ENCODE peak calls at places on chromosomes 6 and 20, in four cellular contexts. R, N, V and A are unnamed samples.
A peak's percentile ranks its signal among the peaks of the same experiment; 100 is the strongest.

GRCh38 chr6:123316733-123317323 is 319.9 kb downstream of the TRDN start:
- DNase-seq in R (peak; percentile 16), N (no peak), V (peak; percentile 9), A (peak; percentile 8)

GRCh38 chr20:59777814-59778575 is 155.4 kb downstream of the SYCP2 start:
- DNase-seq in R (no peak), N (no peak), V (no peak), A (no peak)

GRCh38 chr20:1330075-1330830 is 1.3 kb upstream of the SDCBP2 start:
- DNase-seq in R (no peak), N (peak; percentile 63), V (no peak), A (peak; percentile 19)

GRCh38 chr6:9155836-9156235 is 720.5 kb upstream of the SLC35B3 start:
- DNase-seq in R (no peak), N (no peak), V (no peak), A (no peak)

GRCh38 chr6:159645659-159646058 is 47.4 kb downstream of the SOD2 start:
- DNase-seq in R (no peak), N (no peak), V (no peak), A (no peak)

GRCh38 chr6:158131926-158132325 is 36.1 kb downstream of the SERAC1 start:
- DNase-seq in R (peak; percentile 66), N (no peak), V (peak; percentile 58), A (peak; percentile 50)

GRCh38 chr6:89675949-89676753 is 37.6 kb upstream of the LYRM2 start:
- DNase-seq in R (no peak), N (no peak), V (no peak), A (no peak)

GRCh38 chr6:1544603-1545002 is 65.1 kb upstream of the FOXC1 start:
- DNase-seq in R (no peak), N (no peak), V (no peak), A (no peak)

GRCh38 chr20:47665221-47665991 is 119.9 kb downstream of the SULF2 start:
- DNase-seq in R (no peak), N (no peak), V (no peak), A (no peak)

GRCh38 chr6:11744753-11745152 is 33.9 kb downstream of the ADTRP start:
- DNase-seq in R (no peak), N (no peak), V (no peak), A (no peak)

GRCh38 chr20:31758521-31758920 is 19.4 kb downstream of the TPX2 start:
- DNase-seq in R (no peak), N (no peak), V (no peak), A (no peak)

GRCh38 chr20:11248691-11249178 is 574.9 kb upstream of the JAG1 start:
- DNase-seq in R (no peak), N (no peak), V (no peak), A (no peak)

GRCh38 chr6:73743556-73743955 is 47.6 kb downstream of the CD109 start:
- DNase-seq in R (no peak), N (no peak), V (no peak), A (no peak)

GRCh38 chr6:56242343-56242742 is 5.0 kb downstream of the COL21A1 start:
- DNase-seq in R (no peak), N (no peak), V (no peak), A (no peak)

GRCh38 chr6:34926655-34927054 is 37.6 kb downstream of the ANKS1A start:
- DNase-seq in R (no peak), N (no peak), V (no peak), A (no peak)

GRCh38 chr6:106377061-106377540 is 16.6 kb downstream of the CRYBG1 start:
- DNase-seq in R (no peak), N (no peak), V (no peak), A (no peak)

GRCh38 chr20:56412949-56413348 is 889 bp downstream of the CASS4 start:
- DNase-seq in R (no peak), N (no peak), V (no peak), A (no peak)

DNA sequence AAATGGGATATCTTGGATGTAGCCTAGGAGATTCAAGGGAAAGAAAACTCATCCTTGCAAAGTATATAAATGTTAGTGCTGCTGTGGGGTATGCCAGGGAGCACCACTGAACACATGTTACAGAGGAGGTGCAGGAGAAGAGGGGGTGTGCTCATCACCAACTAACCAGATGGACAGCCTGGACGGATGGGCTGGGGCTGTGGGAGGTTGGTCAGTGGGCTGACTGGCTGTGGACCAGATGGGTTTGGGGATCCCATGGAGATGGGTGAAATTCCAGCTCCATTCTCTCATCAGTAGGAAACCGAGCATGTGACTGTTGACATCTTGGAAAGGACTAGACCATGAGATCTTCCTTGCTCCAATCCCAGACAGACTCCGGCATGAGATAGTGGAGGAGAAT is 201.0 kb downstream of the LRFN2 start:
- DNase-seq in R (no peak), N (no peak), V (no peak), A (no peak)
- TF ChIP-seq EP300 in R (no peak), N (no peak), V (no peak), A (no peak)

GRCh38 chr6:72365773-72366172 is 256.1 kb upstream of the KCNQ5 start:
- DNase-seq in R (no peak), N (no peak), V (no peak), A (no peak)

GRCh38 chr6:72367439-72367838 is 254.4 kb upstream of the KCNQ5 start:
- DNase-seq in R (no peak), N (no peak), V (no peak), A (no peak)

GRCh38 chr6:72363844-72364740 is 257.8 kb upstream of the KCNQ5 start:
- DNase-seq in R (no peak), N (no peak), V (no peak), A (peak; percentile 11)
- TF ChIP-seq JUNB in R (no peak), N (no peak), V (no peak), A (no peak)

GRCh38 chr6:144528605-144529425 is 243.7 kb downstream of the UTRN start:
- DNase-seq in R (peak; percentile 62), N (no peak), V (no peak), A (no peak)
- TF ChIP-seq EP300 in R (no peak), N (no peak), V (no peak), A (no peak)

GRCh38 chr20:61360296-61360695 is 108.2 kb downstream of the CDH4 start:
- DNase-seq in R (no peak), N (no peak), V (no peak), A (no peak)

GRCh38 chr20:61360940-61361339 is 108.9 kb downstream of the CDH4 start:
- DNase-seq in R (no peak), N (no peak), V (no peak), A (no peak)

GRCh38 chr20:61361501-61361900 is 109.4 kb downstream of the CDH4 start:
- DNase-seq in R (no peak), N (no peak), V (no peak), A (no peak)

GRCh38 chr20:61357119-61357518 is 105.1 kb downstream of the CDH4 start:
- DNase-seq in R (no peak), N (no peak), V (no peak), A (no peak)

DNA sequence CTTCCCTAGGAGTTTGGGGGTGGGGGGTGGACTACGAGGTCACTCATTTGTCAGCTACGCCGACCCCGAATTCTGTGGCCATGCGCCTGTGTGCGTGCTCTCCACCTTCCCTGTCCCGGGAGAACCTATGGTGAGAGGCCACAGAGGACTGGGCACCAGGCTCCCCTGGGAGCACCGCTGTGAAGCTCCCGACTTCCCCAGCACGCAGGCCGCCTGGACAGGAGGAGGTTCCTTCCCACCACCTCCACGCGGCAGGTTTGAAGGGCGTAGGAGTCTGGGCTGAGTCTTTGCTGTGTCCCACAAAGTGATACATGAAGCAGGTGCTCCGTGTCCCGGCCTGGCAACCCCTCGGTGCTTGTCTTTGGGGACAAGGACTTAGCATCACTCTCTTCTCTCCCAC is 107.2 kb downstream of the CDH4 start:
- DNase-seq in R (no peak), N (no peak), V (no peak), A (no peak)
- TF ChIP-seq JUNB in R (no peak), N (no peak), V (no peak), A (no peak)

DNA sequence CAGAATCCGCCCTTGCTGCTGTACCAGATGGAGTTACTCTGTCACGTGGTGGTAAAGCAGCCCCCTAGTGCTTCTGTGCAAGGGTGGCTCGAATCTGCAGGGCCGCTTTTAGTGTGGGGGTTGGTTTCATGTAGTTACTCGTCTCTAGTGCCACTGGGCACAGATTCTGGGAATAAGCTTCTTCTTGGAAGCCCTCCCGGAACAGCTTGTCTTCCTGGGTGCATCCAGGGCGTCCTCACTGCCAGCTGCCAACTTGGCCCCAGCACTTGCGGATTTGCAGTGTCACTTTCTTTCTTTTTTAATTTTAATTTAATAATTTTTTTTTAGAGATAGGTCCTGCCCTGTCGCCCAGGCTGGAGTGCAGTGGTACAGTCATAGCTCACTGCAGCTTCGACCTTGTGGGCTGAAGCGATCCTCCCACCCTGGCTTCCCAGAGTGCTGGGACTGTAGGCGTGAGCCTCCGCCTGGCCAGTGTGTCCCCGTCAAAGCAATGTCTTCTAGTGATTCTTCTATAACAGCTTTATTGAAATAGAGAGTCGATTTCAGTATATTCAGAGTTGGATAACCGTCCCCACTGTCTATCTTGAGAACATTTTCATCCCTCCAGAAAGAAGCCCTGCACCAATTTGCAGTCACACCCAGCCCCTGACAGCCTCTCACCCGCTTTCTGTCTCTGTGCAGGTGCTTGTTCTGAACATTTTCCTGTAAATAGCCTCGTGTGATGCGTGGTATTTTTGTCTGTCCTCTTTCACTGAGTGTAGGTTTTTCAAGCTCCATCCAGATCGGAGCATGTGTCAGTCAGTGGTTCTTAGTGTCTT is 25.9 kb downstream of the PYGB start:
- DNase-seq in R (no peak), N (no peak), V (no peak), A (no peak)
- TF ChIP-seq EP300 in R (no peak), N (no peak), V (no peak), A (no peak)

GRCh38 chr6:47403801-47404200 is 73.8 kb upstream of the CD2AP start:
- DNase-seq in R (no peak), N (no peak), V (no peak), A (no peak)
- TF ChIP-seq JUNB in R (no peak), N (no peak), V (no peak), A (no peak)